ENCODE peak calls at places on chromosome 1, in eight cellular contexts. N, U, C, O, I, Q, A and P are unnamed samples.

GRCh38 chr1:151511636-151512215 is 539 bp downstream of the CGN start:
- DNase-seq in N (no peak), U (no peak), C (peak; percentile 50), O (peak; percentile 52), I (no peak), Q (peak; percentile 20), A (peak; percentile 72), P (no peak)

GRCh38 chr1:241834733-241835377 is 13.1 kb upstream of the EXO1 start:
- DNase-seq in N (no peak), U (peak; percentile 39), C (peak; percentile 49), O (no peak), I (no peak), Q (peak; percentile 40), A (peak; percentile 39), P (no peak)

GRCh38 chr1:234484991-234485739 is 6.2 kb upstream of the TARBP1 start:
- DNase-seq in N (no peak), U (no peak), C (no peak), O (no peak), I (no peak), Q (no peak), A (no peak), P (no peak)

GRCh38 chr1:172068334-172068733 is 227.0 kb downstream of the DNM3 start:
- DNase-seq in N (no peak), U (no peak), C (no peak), O (no peak), I (no peak), Q (no peak), A (no peak), P (no peak)

GRCh38 chr1:39917825-39918224 is 16.1 kb upstream of the MYCL start:
- DNase-seq in N (no peak), U (no peak), C (no peak), O (no peak), I (no peak), Q (no peak), A (no peak), P (no peak)

GRCh38 chr1:228148971-228149340 is 774 bp upstream of the GJC2 start:
- DNase-seq in N (no peak), U (no peak), C (no peak), O (peak; percentile 48), I (no peak), Q (no peak), A (no peak), P (no peak)

GRCh38 chr1:180522204-180522497 is 19.8 kb upstream of the ACBD6 start:
- DNase-seq in N (no peak), U (peak; percentile 44), C (no peak), O (no peak), I (no peak), Q (no peak), A (peak; percentile 60), P (no peak)

GRCh38 chr1:67170751-67171573 is 4.7 kb downstream of the IL23R start:
- DNase-seq in N (no peak), U (no peak), C (no peak), O (no peak), I (no peak), Q (no peak), A (no peak), P (no peak)

GRCh38 chr1:212162635-212163034 is 122.6 kb upstream of the PPP2R5A start:
- DNase-seq in N (no peak), U (no peak), C (peak; percentile 40), O (no peak), I (no peak), Q (peak; percentile 38), A (no peak), P (peak; percentile 48)

GRCh38 chr1:45410850-45411509 is 70.7 kb upstream of the MUTYH start:
- DNase-seq in N (no peak), U (no peak), C (no peak), O (no peak), I (no peak), Q (no peak), A (no peak), P (no peak)

GRCh38 chr1:50975436-50975835 is 5.4 kb downstream of the CDKN2C start:
- DNase-seq in N (no peak), U (no peak), C (peak; percentile 46), O (no peak), I (no peak), Q (peak; percentile 68), A (no peak), P (no peak)

GRCh38 chr1:115251856-115252255 is 86.2 kb downstream of the NGF start:
- DNase-seq in N (no peak), U (no peak), C (no peak), O (no peak), I (no peak), Q (peak; percentile 72), A (no peak), P (no peak)

GRCh38 chr1:38817958-38818705 is 41.4 kb downstream of the RRAGC start:
- DNase-seq in N (peak; percentile 23), U (peak; percentile 65), C (no peak), O (no peak), I (peak; percentile 41), Q (peak; percentile 59), A (peak; percentile 78), P (no peak)

GRCh38 chr1:67524143-67525052 is 94.2 kb upstream of the SERBP1 start:
- DNase-seq in N (no peak), U (no peak), C (no peak), O (no peak), I (no peak), Q (no peak), A (no peak), P (no peak)

GRCh38 chr1:192147626-192148025 is 10.6 kb upstream of the RGS18 start:
- DNase-seq in N (no peak), U (no peak), C (peak; percentile 19), O (no peak), I (no peak), Q (no peak), A (no peak), P (no peak)

GRCh38 chr1:184753093-184753492 is 1.6 kb downstream of the EDEM3 start:
- DNase-seq in N (no peak), U (no peak), C (no peak), O (no peak), I (no peak), Q (no peak), A (no peak), P (no peak)

GRCh38 chr1:89624314-89624713 is 8.6 kb upstream of the LRRC8C start:
- DNase-seq in N (no peak), U (no peak), C (no peak), O (no peak), I (no peak), Q (no peak), A (no peak), P (no peak)

GRCh38 chr1:176857632-176858031 is 306.9 kb downstream of the ASTN1 start:
- DNase-seq in N (no peak), U (no peak), C (no peak), O (no peak), I (no peak), Q (peak; percentile 36), A (no peak), P (no peak)

GRCh38 chr1:108583757-108584156 is 23.9 kb downstream of the EEIG2 start:
- DNase-seq in N (no peak), U (no peak), C (no peak), O (no peak), I (no peak), Q (no peak), A (no peak), P (no peak)

GRCh38 chr1:220159026-220159425 is 65.1 kb downstream of the IARS2 start:
- DNase-seq in N (no peak), U (no peak), C (no peak), O (no peak), I (no peak), Q (no peak), A (no peak), P (no peak)

GRCh38 chr1:6141601-6142000 is 38.5 kb downstream of the CHD5 start:
- DNase-seq in N (no peak), U (no peak), C (peak; percentile 80), O (peak; percentile 5), I (no peak), Q (no peak), A (no peak), P (no peak)

DNA sequence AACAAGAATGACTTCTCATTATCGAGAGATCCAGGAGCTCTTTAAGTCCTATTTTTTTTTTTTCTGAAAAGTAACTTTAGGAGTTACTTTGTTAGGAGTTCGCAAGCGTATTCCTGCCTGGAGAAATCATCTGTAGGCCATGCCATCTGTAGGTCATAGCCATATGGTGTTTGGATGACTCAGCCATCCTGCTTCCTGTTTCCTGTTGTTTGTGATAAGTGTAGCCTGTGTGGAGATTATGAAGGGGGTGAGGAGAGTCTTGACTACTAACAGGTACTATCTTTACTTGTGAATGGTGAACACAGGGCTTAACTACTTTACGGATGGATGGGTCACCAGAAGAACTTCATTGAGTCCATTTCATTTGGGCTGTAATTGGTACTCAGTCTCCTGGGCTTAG is 327.2 kb downstream of the PTPRU start:
- DNase-seq in N (no peak), U (no peak), C (no peak), O (no peak), I (no peak), Q (no peak), A (no peak), P (no peak)
- H3K9me3 ChIP-seq in N (peaks cover 15% of the 10 kb centered on the region), U (peaks cover 67% of the 10 kb centered on the region), C (peaks cover 28% of the 10 kb centered on the region), O (peaks cover 17% of the 10 kb centered on the region), I (peaks cover 9% of the 10 kb centered on the region), Q (no peaks in the 10 kb centered on the region), A (no peaks in the 10 kb centered on the region), P (peaks cover 63% of the 10 kb centered on the region)

GRCh38 chr1:46772571-46772970 is 26.3 kb upstream of the CYP4B1 start:
- DNase-seq in N (no peak), U (no peak), C (no peak), O (no peak), I (no peak), Q (no peak), A (no peak), P (no peak)
- H3K9me3 ChIP-seq in N (peaks cover 10% of the 10 kb centered on the region), U (peaks cover 90% of the 10 kb centered on the region), C (peaks cover 14% of the 10 kb centered on the region), O (peaks cover 18% of the 10 kb centered on the region), I (peaks cover 4% of the 10 kb centered on the region), Q (peaks cover 5% of the 10 kb centered on the region), A (no peaks in the 10 kb centered on the region), P (peaks cover 65% of the 10 kb centered on the region)

GRCh38 chr1:2916706-2917105 is 104.6 kb upstream of the ACTRT2 start:
- DNase-seq in N (no peak), U (no peak), C (no peak), O (no peak), I (no peak), Q (no peak), A (no peak), P (no peak)

GRCh38 chr1:2920421-2921015 is 100.7 kb upstream of the ACTRT2 start:
- DNase-seq in N (no peak), U (no peak), C (no peak), O (no peak), I (no peak), Q (no peak), A (no peak), P (no peak)

GRCh38 chr1:2917284-2917683 is 104.0 kb upstream of the ACTRT2 start:
- DNase-seq in N (no peak), U (no peak), C (no peak), O (no peak), I (no peak), Q (no peak), A (no peak), P (no peak)

GRCh38 chr1:2919826-2920225 is 101.4 kb upstream of the ACTRT2 start:
- DNase-seq in N (no peak), U (no peak), C (no peak), O (no peak), I (no peak), Q (no peak), A (no peak), P (no peak)

GRCh38 chr1:2918441-2918840 is 102.8 kb upstream of the ACTRT2 start:
- DNase-seq in N (no peak), U (no peak), C (no peak), O (no peak), I (no peak), Q (no peak), A (no peak), P (no peak)
- H3K9me3 ChIP-seq in N (no peaks in the 10 kb centered on the region), U (no peaks in the 10 kb centered on the region), C (peaks cover 4% of the 10 kb centered on the region), O (no peaks in the 10 kb centered on the region), I (no peaks in the 10 kb centered on the region), Q (peaks cover 12% of the 10 kb centered on the region), A (no peaks in the 10 kb centered on the region), P (no peaks in the 10 kb centered on the region)

GRCh38 chr1:238589843-238590435 is 699.2 kb upstream of the ZP4 start:
- DNase-seq in N (no peak), U (no peak), C (no peak), O (no peak), I (no peak), Q (peak; percentile 79), A (no peak), P (no peak)
- H3K9me3 ChIP-seq in N (no peaks in the 10 kb centered on the region), U (no peaks in the 10 kb centered on the region), C (peaks cover 33% of the 10 kb centered on the region), O (no peaks in the 10 kb centered on the region), I (no peaks in the 10 kb centered on the region), Q (peaks cover 4% of the 10 kb centered on the region), A (no peaks in the 10 kb centered on the region), P (no peaks in the 10 kb centered on the region)